ENCODE peak calls at places on chromosomes 2 and 18, in five cellular contexts. One of them, this sample, is unnamed.

GRCh38 chr18:44696892-44697291 is 16.2 kb downstream of the SETBP1 start:
- DNase-seq in transverse colon: peak; percentile 29
- DNase-seq in upper lobe of left lung: no peak
- DNase-seq in heart left ventricle: no peak
- DNase-seq in A549: no peak
- DNase-seq in this sample: no peak

GRCh38 chr18:6712401-6712800 is 17.1 kb upstream of the ARHGAP28 start:
- DNase-seq in heart left ventricle: no peak
- DNase-seq in transverse colon: no peak
- DNase-seq in A549: no peak
- DNase-seq in upper lobe of left lung: no peak
- DNase-seq in this sample: no peak

GRCh38 chr2:168545439-168546082 is 89.5 kb downstream of the CERS6 start:
- DNase-seq in upper lobe of left lung: no peak
- DNase-seq in A549: peak; percentile 59
- DNase-seq in heart left ventricle: no peak
- DNase-seq in transverse colon: no peak
- DNase-seq in this sample: no peak

GRCh38 chr2:65549262-65550036 is 117.0 kb upstream of the SPRED2 start:
- DNase-seq in transverse colon: no peak
- DNase-seq in A549: no peak
- DNase-seq in heart left ventricle: no peak
- DNase-seq in upper lobe of left lung: no peak
- DNase-seq in this sample: no peak

GRCh38 chr2:202682274-202682673 is 47.5 kb downstream of the FAM117B start:
- DNase-seq in heart left ventricle: no peak
- DNase-seq in upper lobe of left lung: no peak
- DNase-seq in transverse colon: no peak
- DNase-seq in A549: no peak
- DNase-seq in this sample: no peak

GRCh38 chr2:149902104-149902503 is 314.5 kb upstream of the MMADHC start:
- DNase-seq in upper lobe of left lung: no peak
- DNase-seq in transverse colon: no peak
- DNase-seq in A549: no peak
- DNase-seq in heart left ventricle: no peak
- DNase-seq in this sample: no peak

GRCh38 chr2:29443086-29443485 is 327.9 kb downstream of the CLIP4 start:
- DNase-seq in upper lobe of left lung: no peak
- DNase-seq in A549: no peak
- DNase-seq in heart left ventricle: no peak
- DNase-seq in transverse colon: no peak
- DNase-seq in this sample: no peak

GRCh38 chr2:18659891-18660290 is 70.5 kb upstream of the NT5C1B start:
- DNase-seq in A549: no peak
- DNase-seq in upper lobe of left lung: no peak
- DNase-seq in transverse colon: no peak
- DNase-seq in heart left ventricle: no peak
- DNase-seq in this sample: no peak

DNA sequence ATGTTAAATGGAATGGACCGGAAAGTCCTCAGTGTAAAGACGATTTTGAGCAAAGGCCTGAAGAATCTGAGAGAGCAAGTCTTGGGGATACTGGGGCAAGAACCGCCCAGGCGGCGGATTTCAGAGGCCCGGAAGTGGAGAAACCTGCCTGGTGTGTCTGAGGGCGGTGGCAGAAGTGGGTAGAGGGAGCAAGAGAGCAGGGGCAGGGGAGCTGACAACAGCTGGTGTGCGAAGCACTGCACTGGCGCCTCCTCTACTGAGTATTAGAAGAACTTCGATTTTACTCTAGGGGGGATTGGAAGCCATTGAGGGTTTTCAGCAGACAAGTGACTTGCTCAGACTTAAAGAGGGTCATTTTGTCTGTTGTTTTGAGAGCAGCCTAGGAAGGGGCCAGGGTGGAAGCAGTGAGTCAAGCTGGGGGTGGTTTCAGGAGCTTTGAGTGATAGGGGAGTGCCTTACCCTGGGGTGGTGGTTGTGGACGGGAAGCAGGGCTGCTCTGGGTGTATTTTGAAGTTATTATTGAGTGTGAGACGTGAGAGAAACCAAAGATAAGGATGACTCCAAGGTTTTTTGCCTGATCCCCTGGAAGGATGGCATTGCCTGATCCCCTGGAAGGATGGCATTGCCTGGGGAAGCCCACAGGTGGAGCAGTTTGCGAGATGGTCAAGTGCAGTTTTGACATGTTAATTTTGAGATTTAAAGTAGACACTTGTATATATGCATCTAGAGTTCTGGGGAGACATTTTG is 52.5 kb downstream of the ZNF236 start:
- DNase-seq in upper lobe of left lung: peak; percentile 25
- DNase-seq in transverse colon: no peak
- DNase-seq in heart left ventricle: no peak
- DNase-seq in A549: no peak
- DNase-seq in this sample: no peak
- TF ChIP-seq CTCF in upper lobe of left lung: no peak
- TF ChIP-seq CTCF in transverse colon: no peak
- TF ChIP-seq CTCF in heart left ventricle: no peak
- TF ChIP-seq CTCF in A549: no peak
- TF ChIP-seq CTCF in this sample: no peak

DNA sequence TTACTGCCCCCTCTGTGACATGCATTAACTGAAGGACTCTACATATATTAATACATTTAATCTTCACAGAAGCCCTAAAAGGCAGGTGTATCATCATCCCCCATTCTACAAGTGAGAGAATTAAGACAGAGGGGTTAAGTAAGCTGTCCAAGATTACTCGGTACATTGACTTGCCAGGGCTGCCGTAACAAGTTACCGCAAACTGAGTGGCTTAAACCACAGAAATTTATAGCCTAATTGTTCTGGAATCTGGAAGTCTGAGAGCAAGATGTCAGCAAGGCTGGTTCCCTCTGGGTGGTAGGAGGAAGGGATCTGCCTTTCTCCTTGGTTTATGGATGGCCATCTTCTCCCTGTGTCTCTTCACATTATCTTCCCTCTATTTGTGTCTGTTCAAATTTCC is 605.5 kb downstream of the EPHA4 start:
- DNase-seq in upper lobe of left lung: no peak
- DNase-seq in transverse colon: no peak
- DNase-seq in A549: no peak
- DNase-seq in heart left ventricle: no peak
- DNase-seq in this sample: no peak
- TF ChIP-seq POLR2A in upper lobe of left lung: no peak
- TF ChIP-seq POLR2A in transverse colon: no peak
- TF ChIP-seq POLR2A in A549: no peak
- TF ChIP-seq POLR2A in heart left ventricle: no peak
- TF ChIP-seq POLR2A in this sample: no peak

GRCh38 chr18:79394438-79395307 is 1.1 kb upstream of the NFATC1 start:
- DNase-seq in A549: peak; percentile 44
- DNase-seq in upper lobe of left lung: peak; percentile 86
- DNase-seq in transverse colon: no peak
- DNase-seq in heart left ventricle: peak; percentile 70
- DNase-seq in this sample: no peak

GRCh38 chr18:79393626-79394401 is 1.9 kb upstream of the NFATC1 start:
- DNase-seq in A549: peak; percentile 71
- DNase-seq in heart left ventricle: peak; percentile 96
- DNase-seq in upper lobe of left lung: peak; percentile 99
- DNase-seq in transverse colon: peak; percentile 83
- DNase-seq in this sample: peak; percentile 89

GRCh38 chr18:79395308-79395640 is 456 bp upstream of the NFATC1 start:
- DNase-seq in upper lobe of left lung: peak; percentile 76
- DNase-seq in heart left ventricle: no peak
- DNase-seq in transverse colon: no peak
- DNase-seq in A549: no peak
- DNase-seq in this sample: no peak

GRCh38 chr18:79392226-79392625 is 3.5 kb upstream of the NFATC1 start:
- DNase-seq in transverse colon: no peak
- DNase-seq in upper lobe of left lung: no peak
- DNase-seq in heart left ventricle: no peak
- DNase-seq in A549: no peak
- DNase-seq in this sample: no peak

DNA sequence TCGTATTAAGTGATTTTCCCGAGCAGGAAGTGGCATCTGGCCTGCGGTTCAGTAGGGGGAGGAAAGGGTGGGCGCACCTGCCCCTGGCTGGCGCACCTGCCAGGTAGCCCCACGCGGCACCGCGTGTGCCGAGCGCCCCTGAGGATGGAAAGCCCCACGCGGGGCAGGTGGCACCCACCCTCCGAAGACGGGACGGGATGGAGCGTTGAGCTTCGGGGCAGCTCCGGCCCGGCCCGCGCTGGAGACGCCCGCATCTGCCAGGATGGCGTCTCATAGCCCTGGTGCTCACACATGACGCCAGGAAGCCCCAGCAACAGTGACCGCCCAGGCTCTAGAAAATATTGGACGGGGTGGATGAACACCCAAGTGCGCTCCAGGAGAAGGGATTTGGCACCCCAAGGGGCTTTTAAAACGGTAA is 2.5 kb upstream of the NFATC1 start:
- DNase-seq in upper lobe of left lung: peak; percentile 86
- DNase-seq in A549: no peak
- DNase-seq in transverse colon: no peak
- DNase-seq in heart left ventricle: no peak
- DNase-seq in this sample: no peak
- H3K4me3 ChIP-seq in upper lobe of left lung: peak overlapping the region; percentile 53
- H3K4me3 ChIP-seq in A549: peak overlapping the region; percentile 52
- H3K4me3 ChIP-seq in transverse colon: peak overlapping the region; percentile 36
- H3K4me3 ChIP-seq in heart left ventricle: peak overlapping the region; percentile 77
- H3K4me3 ChIP-seq in this sample: no peak overlapping the region

GRCh38 chr2:7672027-7672684 is 754.9 kb downstream of the RNF144A start:
- DNase-seq in A549: peak; percentile 75
- DNase-seq in heart left ventricle: peak; percentile 28
- DNase-seq in transverse colon: peak; percentile 72
- DNase-seq in upper lobe of left lung: no peak
- DNase-seq in this sample: no peak
- TF ChIP-seq CTCF in A549: peak; percentile 60
- TF ChIP-seq CTCF in heart left ventricle: peak; percentile 63
- TF ChIP-seq CTCF in transverse colon: peak; percentile 72
- TF ChIP-seq CTCF in upper lobe of left lung: no peak
- TF ChIP-seq CTCF in this sample: no peak

GRCh38 chr2:238146884-238147544 is 8.5 kb downstream of the KLHL30 start:
- DNase-seq in heart left ventricle: no peak
- DNase-seq in A549: no peak
- DNase-seq in upper lobe of left lung: no peak
- DNase-seq in transverse colon: no peak
- DNase-seq in this sample: no peak

GRCh38 chr2:238145046-238145445 is 6.6 kb downstream of the KLHL30 start:
- DNase-seq in heart left ventricle: no peak
- DNase-seq in A549: no peak
- DNase-seq in upper lobe of left lung: peak; percentile 71
- DNase-seq in transverse colon: no peak
- DNase-seq in this sample: no peak

GRCh38 chr2:238145851-238146250 is 7.4 kb downstream of the KLHL30 start:
- DNase-seq in transverse colon: no peak
- DNase-seq in A549: no peak
- DNase-seq in heart left ventricle: no peak
- DNase-seq in upper lobe of left lung: peak; percentile 77
- DNase-seq in this sample: no peak

GRCh38 chr2:238148981-238149380 is 9.8 kb upstream of the ERFE start:
- DNase-seq in upper lobe of left lung: no peak
- DNase-seq in heart left ventricle: no peak
- DNase-seq in A549: no peak
- DNase-seq in transverse colon: no peak
- DNase-seq in this sample: no peak

GRCh38 chr2:238147791-238148190 is 9.3 kb downstream of the KLHL30 start:
- DNase-seq in upper lobe of left lung: peak; percentile 80
- DNase-seq in transverse colon: no peak
- DNase-seq in heart left ventricle: no peak
- DNase-seq in A549: no peak
- DNase-seq in this sample: no peak
- TF ChIP-seq POLR2A in upper lobe of left lung: no peak
- TF ChIP-seq POLR2A in transverse colon: no peak
- TF ChIP-seq POLR2A in heart left ventricle: no peak
- TF ChIP-seq POLR2A in A549: no peak
- TF ChIP-seq POLR2A in this sample: no peak

DNA sequence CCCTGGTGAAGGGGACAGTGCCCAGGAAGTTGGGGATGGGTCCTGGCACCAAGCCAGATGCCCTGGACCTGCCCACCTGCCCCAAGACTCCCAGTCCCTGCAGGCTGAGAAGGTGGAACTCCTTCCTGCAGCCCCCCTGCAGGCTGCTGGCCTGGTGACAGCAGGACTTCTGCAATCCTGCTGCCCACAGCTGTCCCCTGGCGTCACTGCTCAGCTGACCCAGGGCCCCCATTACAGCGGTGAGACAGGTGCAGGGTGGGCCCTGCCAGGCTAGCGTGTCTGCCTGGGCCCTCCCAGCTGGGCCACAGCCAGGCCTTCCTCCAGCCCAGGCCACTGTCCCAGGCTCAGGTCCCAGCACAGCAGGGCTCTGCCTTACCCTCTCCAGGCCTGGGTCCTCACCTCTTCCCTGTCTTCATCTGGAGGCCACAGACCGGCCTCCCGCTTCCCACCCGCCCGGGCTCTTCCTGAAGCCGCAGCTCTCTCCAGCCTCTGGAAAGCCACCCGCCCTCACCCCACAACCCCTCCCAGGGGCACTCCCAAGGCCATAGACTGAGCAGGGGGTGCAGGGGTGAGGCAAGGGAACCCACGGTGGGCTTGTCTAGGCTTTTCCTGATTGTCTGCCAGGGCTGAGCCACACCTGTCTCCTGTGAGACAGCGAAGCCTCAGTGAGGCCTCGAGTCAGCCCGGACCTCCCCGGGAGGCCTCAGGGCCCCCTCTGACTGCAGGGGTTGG is 8.8 kb upstream of the ERFE start:
- DNase-seq in A549: no peak
- DNase-seq in heart left ventricle: no peak
- DNase-seq in upper lobe of left lung: peak; percentile 74
- DNase-seq in transverse colon: no peak
- DNase-seq in this sample: no peak
- H3K4me3 ChIP-seq in A549: no peak overlapping the region
- H3K4me3 ChIP-seq in heart left ventricle: no peak overlapping the region
- H3K4me3 ChIP-seq in upper lobe of left lung: no peak overlapping the region
- H3K4me3 ChIP-seq in transverse colon: no peak overlapping the region
- H3K4me3 ChIP-seq in this sample: no peak overlapping the region

DNA sequence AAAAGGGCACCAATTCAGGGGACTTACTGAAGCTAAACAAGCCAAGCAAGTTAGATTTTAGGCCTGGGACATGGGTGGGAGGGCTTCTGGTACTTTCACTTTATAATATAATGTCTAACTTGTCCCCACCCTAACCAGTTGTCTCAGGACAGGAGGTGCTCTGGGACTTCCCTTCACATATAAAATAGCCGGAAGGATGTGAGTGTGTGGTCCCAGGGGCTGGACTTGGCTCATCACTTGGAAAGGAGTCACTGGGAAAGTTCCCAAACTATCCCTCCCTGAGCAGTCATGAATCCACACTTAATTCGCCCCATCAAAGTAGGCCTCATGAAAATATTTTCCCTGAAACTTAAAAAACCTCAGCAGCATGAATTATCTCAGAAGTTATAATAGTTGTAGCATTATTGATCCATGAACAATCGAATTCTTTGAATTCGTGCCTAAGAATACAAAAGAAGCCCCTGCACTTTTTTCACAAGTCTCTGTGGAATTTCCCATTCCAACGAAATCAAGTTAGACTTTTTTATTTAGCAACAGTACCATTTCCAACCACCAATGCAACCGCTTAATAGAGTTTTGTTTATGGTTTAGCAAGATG is 69.0 kb upstream of the SPTBN1 start:
- DNase-seq in heart left ventricle: peak; percentile 75
- DNase-seq in A549: no peak
- DNase-seq in upper lobe of left lung: no peak
- DNase-seq in transverse colon: no peak
- DNase-seq in this sample: no peak
- TF ChIP-seq CTCF in heart left ventricle: no peak
- TF ChIP-seq CTCF in A549: no peak
- TF ChIP-seq CTCF in upper lobe of left lung: no peak
- TF ChIP-seq CTCF in transverse colon: no peak
- TF ChIP-seq CTCF in this sample: no peak

This sample was measured in lower leg skin.